ENCODE peak calls at places on chromosomes 7 and 10, in four cellular contexts. O is H1, J is GM12878, T is K562. D is an unnamed sample.

GRCh38 chr7:138387755-138388475 is 72.1 kb upstream of the TRIM24 start:
- DNase-seq in O (peak; percentile 8), T (peak; percentile 23), J (no peak), D (no peak)

GRCh38 chr7:6536262-6536770 is 14.9 kb downstream of the GRID2IP start:
- DNase-seq in J (no peak), O (peak; percentile 63), T (no peak), D (no peak)

GRCh38 chr10:127453706-127454105 is 95.4 kb upstream of the NPS start:
- DNase-seq in T (no peak), J (no peak), O (no peak), D (no peak)

GRCh38 chr10:5433182-5433581 is 20.8 kb downstream of the NET1 start:
- DNase-seq in O (no peak), J (no peak), T (peak; percentile 22), D (no peak)

GRCh38 chr10:88382699-88383098 is 200.4 kb downstream of the RNLS start:
- DNase-seq in O (no peak), J (no peak), T (no peak), D (no peak)

GRCh38 chr7:151590071-151590800 is 70.5 kb upstream of the RHEB start:
- DNase-seq in O (no peak), J (peak; percentile 46), T (no peak), D (no peak)

GRCh38 chr10:72068901-72069446 is 19.4 kb downstream of the SPOCK2 start:
- DNase-seq in J (no peak), O (no peak), T (no peak), D (no peak)

GRCh38 chr7:141551773-141552162 is 558 bp downstream of the AGK start:
- DNase-seq in T (no peak), J (no peak), O (no peak), D (no peak)

GRCh38 chr7:50470250-50471163 is 20.4 kb upstream of the FIGNL1 start:
- DNase-seq in J (no peak), T (no peak), O (no peak), D (no peak)

GRCh38 chr10:45809829-45810228 is 37.5 kb downstream of the AGAP4 start:
- DNase-seq in T (peak; percentile 17), J (no peak), O (no peak), D (no peak)

GRCh38 chr10:126373137-126373536 is 15.1 kb downstream of the ADAM12 start:
- DNase-seq in O (no peak), T (no peak), J (no peak), D (no peak)

GRCh38 chr7:51950811-51951210 is 634.2 kb upstream of the COBL start:
- DNase-seq in T (no peak), J (no peak), O (no peak), D (no peak)

GRCh38 chr7:5574770-5575269 is 151.2 kb upstream of the TNRC18 start:
- DNase-seq in O (peak; percentile 64), T (peak; percentile 95), J (no peak), D (no peak)

GRCh38 chr7:70051726-70052125 is 453.5 kb downstream of the AUTS2 start:
- DNase-seq in J (no peak), O (no peak), T (no peak), D (no peak)

GRCh38 chr7:23454880-23455526 is 15.3 kb downstream of the IGF2BP3 start:
- DNase-seq in O (no peak), T (no peak), J (no peak), D (no peak)

GRCh38 chr10:96230527-96230926 is 40.8 kb downstream of the BLNK start:
- DNase-seq in O (no peak), T (no peak), J (peak; percentile 48), D (no peak)

GRCh38 chr7:23235688-23236280 is 10.8 kb upstream of the GPNMB start:
- DNase-seq in T (no peak), O (no peak), J (no peak), D (peak; percentile 4)

GRCh38 chr10:70705121-70705861 is 33.0 kb downstream of the ADAMTS14 start:
- DNase-seq in O (no peak), J (no peak), T (no peak), D (no peak)

DNA sequence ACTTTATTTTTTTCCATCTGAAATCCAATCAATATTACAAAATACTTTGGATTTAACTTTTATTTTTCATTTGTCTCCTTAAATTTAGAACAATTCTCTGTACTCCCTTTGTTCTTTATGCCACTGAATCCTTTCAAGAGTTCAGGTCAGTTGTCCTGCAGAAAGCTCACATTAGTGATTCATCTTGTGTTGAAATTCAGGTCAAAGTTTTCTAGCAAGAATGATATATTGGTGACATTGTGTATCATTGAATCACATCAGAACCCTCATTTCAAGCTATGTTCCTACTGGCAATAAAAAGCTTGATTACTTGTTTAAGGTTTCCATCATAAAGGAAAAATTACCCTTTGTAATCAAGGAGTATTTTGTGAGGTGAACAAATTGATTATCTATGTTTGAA is 378.8 kb upstream of the STEAP1 start:
- DNase-seq in J (no peak), T (no peak), O (no peak), D (no peak)
- TF ChIP-seq EGR1 in J (no peak), T (no peak), O (no peak), D (no peak)

GRCh38 chr7:109009636-109010035 is 440.0 kb downstream of the DNAJB9 start:
- DNase-seq in O (no peak), J (no peak), T (no peak), D (no peak)
- TF ChIP-seq YY1 in O (no peak), J (no peak), T (no peak), D (no peak)

GRCh38 chr7:117183729-117184128 is 139.1 kb downstream of the WNT2 start:
- DNase-seq in O (no peak), T (no peak), J (no peak), D (no peak)
- TF ChIP-seq EGR1 in O (no peak), T (no peak), J (no peak), D (no peak)

GRCh38 chr7:55426676-55427075 is 61.5 kb downstream of the LANCL2 start:
- DNase-seq in J (no peak), O (no peak), T (no peak), D (no peak)
- TF ChIP-seq YY1 in J (no peak), O (no peak), T (no peak), D (no peak)

GRCh38 chr7:44102846-44103565 is 1.1 kb upstream of the AEBP1 start:
- DNase-seq in J (no peak), T (no peak), O (no peak), D (no peak)

GRCh38 chr7:44104880-44105771 is 981 bp downstream of the AEBP1 start:
- DNase-seq in T (no peak), J (no peak), O (peak; percentile 67), D (no peak)

GRCh38 chr7:44103566-44103940 is 592 bp upstream of the AEBP1 start:
- DNase-seq in O (no peak), T (no peak), J (no peak), D (no peak)

GRCh38 chr7:44105832-44106231 is 1.7 kb downstream of the AEBP1 start:
- DNase-seq in O (no peak), T (no peak), J (no peak), D (no peak)

DNA sequence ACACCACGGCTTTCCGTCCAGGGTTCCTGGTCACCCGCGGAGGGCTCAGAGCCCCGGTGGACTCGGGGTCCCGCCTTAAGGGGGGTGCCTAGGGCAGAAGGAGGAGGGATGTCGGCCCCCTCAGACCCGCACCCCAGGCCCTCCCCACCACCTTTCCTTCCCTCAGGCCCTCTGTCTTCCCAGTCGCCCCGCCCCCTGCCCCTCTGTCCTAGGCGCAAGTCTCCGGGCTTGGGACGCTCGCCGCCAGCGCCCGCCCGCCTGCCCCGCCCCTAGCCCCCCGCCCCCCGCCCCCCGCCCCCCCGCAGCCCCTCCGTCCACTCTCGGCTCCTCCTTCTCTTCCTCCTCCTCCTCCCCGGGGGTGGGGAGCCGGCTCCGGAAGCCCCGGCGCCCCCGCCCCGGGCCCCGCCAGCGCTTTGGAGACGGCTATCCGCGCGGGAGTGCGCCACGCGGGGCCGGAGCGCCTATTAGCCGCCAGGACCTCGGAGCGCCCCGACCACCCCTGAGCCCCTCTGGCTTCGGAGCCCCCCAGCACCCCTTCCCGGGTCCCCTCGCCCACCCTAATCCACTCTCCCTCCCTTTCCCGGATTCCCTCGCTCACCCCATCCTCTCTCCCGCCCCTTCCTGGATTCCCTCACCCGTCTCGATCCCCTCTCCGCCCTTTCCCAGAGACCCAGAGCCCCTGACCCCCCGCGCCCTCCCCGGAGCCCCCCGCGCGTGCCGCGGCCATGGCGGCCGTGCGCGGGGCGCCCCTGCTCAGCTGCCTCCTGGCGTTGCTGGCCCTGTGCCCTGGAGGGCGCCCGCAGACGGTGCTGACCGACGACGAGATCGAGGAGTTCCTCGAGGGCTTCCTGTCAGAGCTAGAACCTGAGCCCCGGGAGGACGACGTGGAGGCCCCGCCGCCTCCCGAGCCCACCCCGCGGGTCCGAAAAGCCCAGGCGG is at the start of gene AEBP1:
- DNase-seq in O (peak; percentile 78), T (no peak), J (no peak), D (no peak)
- TF ChIP-seq EGR1 in O (no peak), T (no peak), J (no peak), D (no peak)

GRCh38 chr7:14687777-14688176 is 214.8 kb downstream of the DGKB start:
- DNase-seq in T (no peak), J (no peak), O (no peak), D (no peak)
- TF ChIP-seq YY1 in T (no peak), J (no peak), O (no peak), D (no peak)

GRCh38 chr7:133060016-133060415 is 21.9 kb downstream of the CHCHD3 start:
- DNase-seq in T (no peak), O (no peak), J (no peak), D (no peak)

GRCh38 chr7:133064082-133064825 is 17.6 kb downstream of the CHCHD3 start:
- DNase-seq in O (no peak), T (no peak), J (no peak), D (no peak)

GRCh38 chr7:133061792-133062191 is 20.1 kb downstream of the CHCHD3 start:
- DNase-seq in J (no peak), O (no peak), T (no peak), D (no peak)

GRCh38 chr7:133059263-133059662 is 22.6 kb downstream of the CHCHD3 start:
- DNase-seq in T (no peak), O (no peak), J (no peak), D (no peak)

DNA sequence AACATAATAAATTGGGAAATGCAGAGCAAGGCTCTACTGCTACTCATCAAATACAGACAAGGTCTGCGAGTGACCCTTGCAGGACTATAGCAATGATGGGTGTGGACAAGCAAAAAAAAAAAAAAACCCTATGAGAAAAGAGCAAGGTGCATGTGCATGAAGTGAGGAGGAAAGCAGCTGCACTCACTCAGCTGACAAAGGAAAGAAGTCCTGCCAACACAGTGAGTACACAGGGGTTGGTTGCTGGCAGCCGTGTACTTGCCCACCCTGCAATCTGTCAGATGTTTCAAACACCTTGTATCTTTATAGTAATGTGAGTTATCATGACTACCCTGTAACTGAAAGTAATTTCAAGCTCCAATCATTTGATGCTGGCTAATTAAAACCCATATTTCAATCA is 20.5 kb downstream of the CHCHD3 start:
- DNase-seq in O (no peak), J (no peak), T (no peak), D (no peak)
- TF ChIP-seq EGR1 in O (no peak), J (no peak), T (no peak), D (no peak)